ENCODE peak calls at places on chromosomes 2 and 18, in ten cellular contexts. One of them, this sample, is unnamed.

GRCh38 chr2:38045811-38046210 is 30.1 kb downstream of the CYP1B1 start:
- DNase-seq in Calu3: no peak
- DNase-seq in MCF 10A: no peak
- DNase-seq in stomach: no peak
- DNase-seq in astrocyte: no peak
- DNase-seq in vagina: no peak
- DNase-seq in GM20000: no peak
- DNase-seq in IMR-90: peak
- DNase-seq in fibroblast of mammary gland: no peak
- DNase-seq in mucosa of descending colon: no peak
- DNase-seq in this sample: no peak

GRCh38 chr2:854460-854859 is 96.2 kb upstream of the SNTG2 start:
- DNase-seq in astrocyte: no peak
- DNase-seq in vagina: peak
- DNase-seq in IMR-90: no peak
- DNase-seq in MCF 10A: peak
- DNase-seq in Calu3: peak
- DNase-seq in fibroblast of mammary gland: peak
- DNase-seq in mucosa of descending colon: no peak
- DNase-seq in GM20000: peak
- DNase-seq in stomach: peak
- DNase-seq in this sample: no peak

GRCh38 chr2:128399690-128400291 is 81.1 kb upstream of the HS6ST1 start:
- DNase-seq in IMR-90: no peak
- DNase-seq in vagina: no peak
- DNase-seq in Calu3: no peak
- DNase-seq in fibroblast of mammary gland: no peak
- DNase-seq in astrocyte: no peak
- DNase-seq in mucosa of descending colon: no peak
- DNase-seq in GM20000: no peak
- DNase-seq in stomach: no peak
- DNase-seq in MCF 10A: no peak
- DNase-seq in this sample: no peak

GRCh38 chr2:167334343-167334742 is 446.1 kb downstream of the XIRP2 start:
- DNase-seq in MCF 10A: no peak
- DNase-seq in GM20000: no peak
- DNase-seq in fibroblast of mammary gland: no peak
- DNase-seq in stomach: no peak
- DNase-seq in mucosa of descending colon: no peak
- DNase-seq in vagina: no peak
- DNase-seq in IMR-90: no peak
- DNase-seq in astrocyte: no peak
- DNase-seq in Calu3: no peak
- DNase-seq in this sample: no peak

GRCh38 chr2:127680706-127681287 is 5.5 kb upstream of the LIMS2 start:
- DNase-seq in mucosa of descending colon: no peak
- DNase-seq in GM20000: no peak
- DNase-seq in astrocyte: no peak
- DNase-seq in MCF 10A: no peak
- DNase-seq in Calu3: no peak
- DNase-seq in fibroblast of mammary gland: no peak
- DNase-seq in stomach: no peak
- DNase-seq in vagina: no peak
- DNase-seq in IMR-90: no peak
- DNase-seq in this sample: no peak

GRCh38 chr18:80086281-80086680 is 22.8 kb upstream of the ADNP2 start:
- DNase-seq in fibroblast of mammary gland: no peak
- DNase-seq in astrocyte: no peak
- DNase-seq in IMR-90: peak
- DNase-seq in stomach: no peak
- DNase-seq in GM20000: no peak
- DNase-seq in vagina: no peak
- DNase-seq in MCF 10A: no peak
- DNase-seq in mucosa of descending colon: no peak
- DNase-seq in Calu3: no peak
- DNase-seq in this sample: peak

GRCh38 chr18:70243131-70243530 is 37.6 kb upstream of the RTTN start:
- DNase-seq in astrocyte: peak
- DNase-seq in GM20000: no peak
- DNase-seq in stomach: peak
- DNase-seq in MCF 10A: peak
- DNase-seq in IMR-90: no peak
- DNase-seq in Calu3: peak
- DNase-seq in mucosa of descending colon: no peak
- DNase-seq in vagina: no peak
- DNase-seq in fibroblast of mammary gland: no peak
- DNase-seq in this sample: no peak

GRCh38 chr2:200483729-200484198 is 26.1 kb downstream of the KCTD18 start:
- DNase-seq in IMR-90: peak
- DNase-seq in fibroblast of mammary gland: peak
- DNase-seq in Calu3: peak
- DNase-seq in MCF 10A: peak
- DNase-seq in astrocyte: no peak
- DNase-seq in mucosa of descending colon: peak
- DNase-seq in stomach: peak
- DNase-seq in GM20000: peak
- DNase-seq in vagina: no peak
- DNase-seq in this sample: no peak

GRCh38 chr2:124913873-124914272 is 888.8 kb downstream of the CNTNAP5 start:
- DNase-seq in IMR-90: no peak
- DNase-seq in astrocyte: peak
- DNase-seq in mucosa of descending colon: no peak
- DNase-seq in fibroblast of mammary gland: no peak
- DNase-seq in vagina: no peak
- DNase-seq in stomach: no peak
- DNase-seq in MCF 10A: peak
- DNase-seq in GM20000: no peak
- DNase-seq in Calu3: no peak
- DNase-seq in this sample: no peak
- TF ChIP-seq CTCF in IMR-90: no peak
- TF ChIP-seq CTCF in astrocyte: no peak
- TF ChIP-seq CTCF in mucosa of descending colon: no peak
- TF ChIP-seq CTCF in fibroblast of mammary gland: no peak
- TF ChIP-seq CTCF in vagina: no peak
- TF ChIP-seq CTCF in stomach: no peak
- TF ChIP-seq CTCF in MCF 10A: no peak
- TF ChIP-seq CTCF in GM20000: no peak
- TF ChIP-seq CTCF in Calu3: no peak
- TF ChIP-seq CTCF in this sample: no peak

GRCh38 chr18:44096016-44096415 is 584.7 kb upstream of the SETBP1 start:
- DNase-seq in GM20000: no peak
- DNase-seq in IMR-90: no peak
- DNase-seq in stomach: no peak
- DNase-seq in vagina: no peak
- DNase-seq in MCF 10A: no peak
- DNase-seq in fibroblast of mammary gland: peak
- DNase-seq in Calu3: no peak
- DNase-seq in astrocyte: no peak
- DNase-seq in mucosa of descending colon: no peak
- DNase-seq in this sample: no peak

GRCh38 chr18:44093253-44093652 is 587.4 kb upstream of the SETBP1 start:
- DNase-seq in IMR-90: no peak
- DNase-seq in stomach: no peak
- DNase-seq in mucosa of descending colon: no peak
- DNase-seq in MCF 10A: no peak
- DNase-seq in fibroblast of mammary gland: peak
- DNase-seq in GM20000: no peak
- DNase-seq in vagina: no peak
- DNase-seq in astrocyte: peak
- DNase-seq in Calu3: no peak
- DNase-seq in this sample: no peak

DNA sequence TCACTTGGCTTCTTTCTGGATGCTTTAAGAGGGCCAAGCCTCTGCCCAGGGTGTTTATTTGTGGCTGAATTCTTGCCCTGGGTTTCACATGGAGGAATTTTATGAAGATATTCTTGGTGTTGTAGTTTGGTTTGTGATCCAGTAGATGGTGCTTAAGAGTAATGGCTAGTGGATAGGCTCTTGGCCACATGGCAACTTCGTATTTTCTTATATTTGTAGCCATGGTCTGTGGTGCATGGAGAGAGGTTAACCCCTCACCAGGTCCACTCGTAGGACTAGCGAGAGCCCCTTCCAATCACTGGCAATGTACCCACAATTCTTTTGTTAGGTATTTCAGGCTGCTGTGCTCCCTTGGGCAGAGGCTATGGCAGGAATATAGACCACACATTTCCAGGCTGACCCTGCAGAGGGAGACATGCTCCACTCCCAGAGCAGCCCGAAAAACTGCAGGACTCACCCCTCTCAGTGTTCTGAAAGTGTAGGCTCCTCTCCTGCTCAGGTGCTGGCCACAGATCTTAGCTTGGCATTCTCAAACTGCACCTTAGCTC is 582.1 kb upstream of the SETBP1 start:
- DNase-seq in GM20000: peak
- DNase-seq in MCF 10A: peak
- DNase-seq in vagina: no peak
- DNase-seq in IMR-90: peak
- DNase-seq in astrocyte: peak
- DNase-seq in fibroblast of mammary gland: peak
- DNase-seq in Calu3: no peak
- DNase-seq in stomach: no peak
- DNase-seq in mucosa of descending colon: no peak
- DNase-seq in this sample: no peak
- TF ChIP-seq CTCF in GM20000: no peak
- TF ChIP-seq CTCF in MCF 10A: peak
- TF ChIP-seq CTCF in vagina: no peak
- TF ChIP-seq CTCF in IMR-90: no peak
- TF ChIP-seq CTCF in astrocyte: peak
- TF ChIP-seq CTCF in fibroblast of mammary gland: peak
- TF ChIP-seq CTCF in Calu3: no peak
- TF ChIP-seq CTCF in stomach: no peak
- TF ChIP-seq CTCF in mucosa of descending colon: peak
- TF ChIP-seq CTCF in this sample: peak

GRCh38 chr2:237189799-237190198 is 104.1 kb downstream of the COPS8 start:
- DNase-seq in MCF 10A: no peak
- DNase-seq in fibroblast of mammary gland: no peak
- DNase-seq in GM20000: no peak
- DNase-seq in astrocyte: no peak
- DNase-seq in vagina: no peak
- DNase-seq in Calu3: no peak
- DNase-seq in mucosa of descending colon: no peak
- DNase-seq in stomach: no peak
- DNase-seq in IMR-90: no peak
- DNase-seq in this sample: no peak

GRCh38 chr2:237190958-237191692 is 105.4 kb downstream of the COPS8 start:
- DNase-seq in mucosa of descending colon: no peak
- DNase-seq in GM20000: no peak
- DNase-seq in vagina: peak
- DNase-seq in stomach: no peak
- DNase-seq in astrocyte: no peak
- DNase-seq in Calu3: no peak
- DNase-seq in MCF 10A: no peak
- DNase-seq in IMR-90: no peak
- DNase-seq in fibroblast of mammary gland: no peak
- DNase-seq in this sample: no peak

GRCh38 chr2:237193436-237193835 is 107.7 kb downstream of the COPS8 start:
- DNase-seq in IMR-90: no peak
- DNase-seq in MCF 10A: no peak
- DNase-seq in Calu3: no peak
- DNase-seq in mucosa of descending colon: no peak
- DNase-seq in fibroblast of mammary gland: no peak
- DNase-seq in astrocyte: no peak
- DNase-seq in GM20000: no peak
- DNase-seq in vagina: peak
- DNase-seq in stomach: no peak
- DNase-seq in this sample: no peak

GRCh38 chr2:237192881-237193280 is 107.2 kb downstream of the COPS8 start:
- DNase-seq in stomach: no peak
- DNase-seq in GM20000: no peak
- DNase-seq in astrocyte: no peak
- DNase-seq in Calu3: no peak
- DNase-seq in IMR-90: no peak
- DNase-seq in vagina: peak
- DNase-seq in mucosa of descending colon: no peak
- DNase-seq in MCF 10A: no peak
- DNase-seq in fibroblast of mammary gland: no peak
- DNase-seq in this sample: no peak

GRCh38 chr2:237191693-237192076 is 106.0 kb downstream of the COPS8 start:
- DNase-seq in Calu3: no peak
- DNase-seq in MCF 10A: no peak
- DNase-seq in astrocyte: no peak
- DNase-seq in vagina: no peak
- DNase-seq in GM20000: no peak
- DNase-seq in mucosa of descending colon: no peak
- DNase-seq in stomach: no peak
- DNase-seq in IMR-90: no peak
- DNase-seq in fibroblast of mammary gland: peak
- DNase-seq in this sample: no peak
- TF ChIP-seq CTCF in Calu3: no peak
- TF ChIP-seq CTCF in MCF 10A: no peak
- TF ChIP-seq CTCF in astrocyte: no peak
- TF ChIP-seq CTCF in vagina: no peak
- TF ChIP-seq CTCF in GM20000: no peak
- TF ChIP-seq CTCF in mucosa of descending colon: no peak
- TF ChIP-seq CTCF in stomach: no peak
- TF ChIP-seq CTCF in IMR-90: no peak
- TF ChIP-seq CTCF in fibroblast of mammary gland: peak
- TF ChIP-seq CTCF in this sample: no peak

GRCh38 chr18:28040216-28040615 is 136.7 kb downstream of the CDH2 start:
- DNase-seq in GM20000: no peak
- DNase-seq in fibroblast of mammary gland: no peak
- DNase-seq in astrocyte: no peak
- DNase-seq in mucosa of descending colon: no peak
- DNase-seq in Calu3: no peak
- DNase-seq in IMR-90: no peak
- DNase-seq in MCF 10A: no peak
- DNase-seq in stomach: no peak
- DNase-seq in vagina: no peak
- DNase-seq in this sample: no peak

GRCh38 chr18:28040720-28041119 is 136.2 kb downstream of the CDH2 start:
- DNase-seq in GM20000: no peak
- DNase-seq in astrocyte: no peak
- DNase-seq in stomach: no peak
- DNase-seq in mucosa of descending colon: no peak
- DNase-seq in Calu3: no peak
- DNase-seq in MCF 10A: no peak
- DNase-seq in vagina: no peak
- DNase-seq in IMR-90: peak
- DNase-seq in fibroblast of mammary gland: no peak
- DNase-seq in this sample: no peak

GRCh38 chr18:28039078-28039477 is 137.9 kb downstream of the CDH2 start:
- DNase-seq in astrocyte: peak
- DNase-seq in vagina: no peak
- DNase-seq in mucosa of descending colon: no peak
- DNase-seq in GM20000: no peak
- DNase-seq in IMR-90: peak
- DNase-seq in fibroblast of mammary gland: peak
- DNase-seq in Calu3: no peak
- DNase-seq in MCF 10A: peak
- DNase-seq in stomach: no peak
- DNase-seq in this sample: no peak

GRCh38 chr18:28043631-28044030 is 133.3 kb downstream of the CDH2 start:
- DNase-seq in vagina: no peak
- DNase-seq in GM20000: no peak
- DNase-seq in Calu3: no peak
- DNase-seq in fibroblast of mammary gland: no peak
- DNase-seq in stomach: no peak
- DNase-seq in mucosa of descending colon: no peak
- DNase-seq in MCF 10A: no peak
- DNase-seq in astrocyte: no peak
- DNase-seq in IMR-90: no peak
- DNase-seq in this sample: no peak

DNA sequence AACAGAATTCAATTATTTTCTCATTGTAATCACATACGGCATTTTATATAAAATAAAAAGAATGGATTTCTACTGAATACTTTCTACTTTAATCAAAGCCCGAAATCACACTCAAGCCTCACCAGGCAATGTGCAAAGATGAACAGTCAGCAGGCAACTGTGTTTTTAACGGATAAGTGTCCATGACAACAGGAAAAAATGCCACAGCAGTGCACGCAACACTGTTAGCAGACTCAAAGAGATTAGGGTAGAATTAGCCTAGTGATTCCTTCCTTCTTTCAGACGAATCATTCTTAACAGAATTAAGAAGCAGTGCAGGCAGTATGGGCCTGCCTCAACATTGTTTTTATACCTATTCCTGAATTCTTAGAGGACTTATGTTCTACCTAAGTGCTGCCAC is 135.6 kb downstream of the CDH2 start:
- DNase-seq in astrocyte: peak
- DNase-seq in vagina: no peak
- DNase-seq in MCF 10A: no peak
- DNase-seq in mucosa of descending colon: no peak
- DNase-seq in fibroblast of mammary gland: peak
- DNase-seq in stomach: no peak
- DNase-seq in GM20000: no peak
- DNase-seq in Calu3: no peak
- DNase-seq in IMR-90: peak
- DNase-seq in this sample: peak
- TF ChIP-seq CTCF in astrocyte: no peak
- TF ChIP-seq CTCF in vagina: no peak
- TF ChIP-seq CTCF in MCF 10A: no peak
- TF ChIP-seq CTCF in mucosa of descending colon: no peak
- TF ChIP-seq CTCF in fibroblast of mammary gland: no peak
- TF ChIP-seq CTCF in stomach: no peak
- TF ChIP-seq CTCF in GM20000: no peak
- TF ChIP-seq CTCF in Calu3: no peak
- TF ChIP-seq CTCF in IMR-90: no peak
- TF ChIP-seq CTCF in this sample: no peak